ENCODE peak calls at places on chromosomes 3 and 15, in five cellular contexts. V, Q, H, B and U are unnamed samples.

GRCh38 chr15:69853572-69853971 is 244.1 kb downstream of the TLE3 start:
- DNase-seq in V (peak; percentile 22), Q (no peak), H (peak; percentile 96), B (peak; percentile 96), U (peak; percentile 95)

GRCh38 chr3:23385327-23385726 is 182.2 kb downstream of the UBE2E2 start:
- DNase-seq in V (no peak), Q (no peak), H (no peak), B (no peak), U (no peak)

GRCh38 chr3:9088431-9089353 is 125.4 kb upstream of the RAD18 start:
- DNase-seq in V (no peak), Q (no peak), H (no peak), B (peak; percentile 50), U (peak; percentile 26)

GRCh38 chr3:159380891-159381290 is 579.0 kb downstream of the MFSD1 start:
- DNase-seq in V (no peak), Q (no peak), H (no peak), B (peak; percentile 1), U (no peak)

GRCh38 chr15:65423150-65423976 is 616 bp upstream of the IGDCC4 start:
- DNase-seq in V (peak; percentile 36), Q (no peak), H (peak; percentile 67), B (no peak), U (no peak)

GRCh38 chr15:50774450-50774849 is 8.9 kb upstream of the SPPL2A start:
- DNase-seq in V (no peak), Q (no peak), H (no peak), B (no peak), U (no peak)

GRCh38 chr3:54954516-54954915 is 26.7 kb upstream of the LRTM1 start:
- DNase-seq in V (no peak), Q (no peak), H (peak; percentile 89), B (peak; percentile 57), U (peak; percentile 34)

GRCh38 chr3:152405915-152406802 is 137.4 kb downstream of the MBNL1 start:
- DNase-seq in V (no peak), Q (no peak), H (no peak), B (peak; percentile 89), U (peak; percentile 93)

GRCh38 chr3:30232142-30232541 is 374.3 kb upstream of the TGFBR2 start:
- DNase-seq in V (no peak), Q (peak; percentile 23), H (no peak), B (no peak), U (peak; percentile 80)

GRCh38 chr3:175307642-175308041 is 448.5 kb downstream of the NAALADL2 start:
- DNase-seq in V (no peak), Q (no peak), H (no peak), B (no peak), U (no peak)

GRCh38 chr3:33007776-33008175 is 56.3 kb downstream of the CCR4 start:
- DNase-seq in V (no peak), Q (no peak), H (no peak), B (no peak), U (no peak)

GRCh38 chr3:63523100-63523499 is 129.4 kb upstream of the SNTN start:
- DNase-seq in V (peak; percentile 10), Q (no peak), H (peak; percentile 66), B (no peak), U (no peak)

GRCh38 chr15:74036271-74037170 is 42.0 kb downstream of the PML start:
- DNase-seq in V (peak; percentile 83), Q (peak; percentile 78), H (peak; percentile 89), B (peak; percentile 63), U (peak; percentile 79)

GRCh38 chr3:155111971-155112370 is 31.9 kb downstream of the MME start:
- DNase-seq in V (no peak), Q (no peak), H (no peak), B (no peak), U (no peak)

GRCh38 chr3:155110021-155110420 is 29.9 kb downstream of the MME start:
- DNase-seq in V (no peak), Q (no peak), H (no peak), B (no peak), U (no peak)

GRCh38 chr3:155110996-155111901 is 31.1 kb downstream of the MME start:
- DNase-seq in V (no peak), Q (no peak), H (no peak), B (no peak), U (no peak)

DNA sequence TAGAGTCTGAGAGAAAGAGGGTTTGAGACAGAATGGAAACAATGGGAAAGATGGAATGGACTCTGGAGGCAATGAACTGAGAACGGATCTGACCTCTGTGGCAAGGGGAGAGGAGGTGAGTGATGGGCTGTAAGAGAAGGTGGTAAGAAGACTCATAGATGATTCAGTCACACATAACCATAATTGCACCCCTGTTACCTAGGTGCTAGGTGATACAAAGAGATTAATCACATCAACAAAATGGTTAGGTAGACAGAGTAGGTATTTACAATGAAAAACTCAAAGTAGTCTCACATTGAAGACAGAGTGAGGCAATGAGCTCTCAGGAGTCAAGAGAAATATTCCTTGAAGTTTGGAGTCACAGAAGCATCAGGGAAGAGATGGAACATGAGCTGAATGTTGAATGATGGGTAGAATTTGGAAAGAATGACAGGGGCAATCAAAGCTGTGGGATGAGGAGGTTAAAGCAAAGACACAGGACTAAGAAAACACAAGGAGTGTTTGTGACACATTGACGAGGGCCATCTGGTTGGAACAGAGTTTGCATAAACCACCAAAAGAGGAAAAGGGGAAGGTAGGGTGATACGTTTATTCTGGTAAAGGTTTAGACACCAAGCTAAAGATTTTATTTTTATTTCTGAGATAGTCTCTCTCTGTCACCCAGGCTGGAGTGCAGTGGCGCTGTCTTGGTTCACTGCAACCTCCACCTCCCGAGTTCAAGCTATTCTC is 32.7 kb downstream of the MME start:
- DNase-seq in V (no peak), Q (no peak), H (no peak), B (no peak), U (no peak)
- H3K36me3 ChIP-seq in V (no peaks in the 10 kb centered on the region), Q (no peaks in the 10 kb centered on the region), H (no peaks in the 10 kb centered on the region), B (peaks cover 96% of the 10 kb centered on the region), U (peaks cover 11% of the 10 kb centered on the region)

GRCh38 chr3:112560330-112560729 is 1.4 kb downstream of the ATG3 start:
- DNase-seq in V (no peak), Q (no peak), H (no peak), B (peak; percentile 32), U (peak; percentile 37)
- H3K4me3 ChIP-seq in V (peak overlapping the region; percentile 91), Q (peak overlapping the region; percentile 89), H (no peak overlapping the region), B (peak overlapping the region; percentile 96), U (peak overlapping the region; percentile 76)

GRCh38 chr3:197833930-197834715 is 43.1 kb downstream of the LRCH3 start:
- DNase-seq in V (no peak), Q (no peak), H (no peak), B (no peak), U (no peak)

GRCh38 chr3:197835509-197835908 is 44.5 kb downstream of the LRCH3 start:
- DNase-seq in V (no peak), Q (no peak), H (no peak), B (no peak), U (no peak)

GRCh38 chr3:197830308-197830966 is 39.4 kb downstream of the LRCH3 start:
- DNase-seq in V (no peak), Q (no peak), H (no peak), B (no peak), U (no peak)

GRCh38 chr3:197830967-197831313 is 39.9 kb downstream of the LRCH3 start:
- DNase-seq in V (no peak), Q (no peak), H (no peak), B (no peak), U (no peak)

DNA sequence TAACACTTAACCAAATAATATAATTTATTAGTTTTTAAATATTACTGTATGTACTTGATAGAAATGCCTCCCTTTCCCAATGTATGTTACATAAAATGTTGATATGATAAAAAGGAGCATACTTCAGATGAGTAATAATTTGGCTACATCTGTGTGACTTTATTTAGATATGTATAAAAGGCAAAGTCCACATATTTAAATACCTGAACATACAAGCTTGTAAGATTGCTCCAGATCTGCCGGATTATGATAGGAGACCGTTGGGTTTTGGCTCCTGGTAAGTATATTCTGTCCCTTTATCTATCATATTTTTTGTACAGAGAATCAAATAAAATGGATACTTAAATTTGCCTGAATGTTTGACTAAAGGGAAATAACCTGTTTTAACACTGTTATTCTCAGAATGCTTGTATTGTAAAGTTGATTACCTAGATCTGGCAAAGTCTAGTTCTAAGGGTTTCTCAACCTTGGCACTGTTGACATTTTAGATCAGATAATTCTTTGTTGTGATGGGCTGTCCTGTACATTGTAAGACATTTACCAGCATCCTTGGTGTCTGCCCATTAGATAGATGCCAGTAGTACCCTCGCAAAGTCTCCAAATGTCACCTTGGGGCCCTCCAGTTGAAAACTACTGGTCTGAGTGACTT is 38.5 kb downstream of the LRCH3 start:
- DNase-seq in V (no peak), Q (no peak), H (no peak), B (no peak), U (no peak)
- H3K36me3 ChIP-seq in V (no peaks in the 10 kb centered on the region), Q (no peaks in the 10 kb centered on the region), H (peaks cover 6% of the 10 kb centered on the region), B (peaks cover 61% of the 10 kb centered on the region), U (peaks cover 51% of the 10 kb centered on the region)

GRCh38 chr3:133730993-133731392 is 15.2 kb upstream of the TF start:
- DNase-seq in V (no peak), Q (no peak), H (no peak), B (no peak), U (no peak)
- H3K4me3 ChIP-seq in V (no peak overlapping the region), Q (no peak overlapping the region), H (no peak overlapping the region), B (no peak overlapping the region), U (no peak overlapping the region)